ENCODE peak calls at places on chromosomes 13 and 19, in nine cellular contexts. X, N, Y, P, S, W, F, D and V are unnamed samples.

GRCh38 chr19:55525289-55526101 is 11.4 kb downstream of the SBK2 start:
- DNase-seq in W (no peak), S (no peak), F (no peak), D (no peak), N (no peak), X (no peak), P (no peak), Y (no peak), V (no peak)

GRCh38 chr19:45730389-45731288 is at the start of gene FBXO46:
- DNase-seq in F (peak), D (peak), Y (peak), P (peak), X (peak), W (peak), N (peak), S (peak), V (peak)

GRCh38 chr19:8609210-8610040 is 1.1 kb downstream of the ADAMTS10 start:
- DNase-seq in D (peak), N (peak), S (peak), X (peak), Y (peak), P (no peak), F (no peak), W (peak), V (no peak)

GRCh38 chr19:45110811-45111210 is 17.8 kb downstream of the PPP1R37 start:
- DNase-seq in S (no peak), Y (no peak), D (no peak), X (no peak), F (no peak), W (no peak), P (no peak), N (no peak), V (no peak)

GRCh38 chr13:90485441-90485840 is 862.0 kb upstream of the MIR17HG start:
- DNase-seq in W (peak), P (no peak), N (no peak), D (no peak), Y (no peak), X (no peak), F (peak), S (no peak), V (no peak)

GRCh38 chr19:10404888-10405808 is 1.8 kb upstream of the CDC37 start:
- DNase-seq in N (no peak), D (no peak), S (no peak), Y (no peak), F (no peak), P (no peak), W (no peak), X (no peak), V (no peak)

GRCh38 chr13:114130708-114131580 is 1.5 kb downstream of the RASA3 start:
- DNase-seq in Y (peak), N (peak), P (peak), S (peak), X (no peak), W (peak), D (peak), F (no peak), V (no peak)

GRCh38 chr13:92901739-92902138 is 324.9 kb upstream of the GPC6 start:
- DNase-seq in D (no peak), S (no peak), X (no peak), W (no peak), Y (no peak), N (no peak), P (no peak), F (no peak), V (no peak)

GRCh38 chr19:15200575-15201364 is at the start of gene NOTCH3:
- DNase-seq in F (no peak), S (no peak), W (no peak), Y (no peak), D (no peak), N (no peak), P (peak), X (no peak), V (no peak)

GRCh38 chr19:33373701-33374405 is at the start of gene CEBPG:
- DNase-seq in S (no peak), P (peak), W (no peak), N (no peak), F (no peak), D (peak), X (no peak), Y (no peak), V (no peak)

GRCh38 chr13:113275387-113275786 is 21.7 kb upstream of the LAMP1 start:
- DNase-seq in D (peak), X (peak), F (peak), W (peak), S (peak), Y (no peak), P (peak), N (no peak), V (peak)

GRCh38 chr19:54316746-54317107 is 3.8 kb upstream of the LILRA5 start:
- DNase-seq in Y (no peak), W (no peak), S (no peak), D (no peak), F (no peak), X (no peak), P (no peak), N (no peak), V (no peak)

GRCh38 chr19:12825259-12826131 is 8.9 kb downstream of the RTBDN start:
- DNase-seq in D (no peak), W (no peak), X (no peak), F (no peak), S (no peak), P (no peak), N (no peak), Y (no peak), V (no peak)

GRCh38 chr19:13401388-13401787 is 104.9 kb downstream of the CACNA1A start:
- DNase-seq in S (no peak), D (no peak), Y (no peak), F (no peak), X (peak), N (no peak), P (no peak), W (peak), V (no peak)

GRCh38 chr19:5587661-5588060 is 19.9 kb upstream of the TINCR start:
- DNase-seq in F (no peak), X (no peak), S (no peak), W (no peak), P (no peak), Y (no peak), N (no peak), D (no peak), V (no peak)

GRCh38 chr19:47456721-47457478 is 14.8 kb downstream of the SLC8A2 start:
- DNase-seq in D (no peak), Y (no peak), S (no peak), X (no peak), F (no peak), P (no peak), W (no peak), N (no peak), V (no peak)

GRCh38 chr19:45578861-45579260 is 5.7 kb downstream of the OPA3 start:
- DNase-seq in S (no peak), P (no peak), F (no peak), Y (no peak), W (no peak), N (no peak), X (no peak), D (no peak), V (no peak)

GRCh38 chr19:6730153-6730804 is 7.1 kb downstream of the GPR108 start:
- DNase-seq in D (peak), F (no peak), W (no peak), N (no peak), Y (no peak), P (no peak), S (peak), X (peak), V (no peak)

GRCh38 chr13:27374650-27375049 is 49.8 kb upstream of the GTF3A start:
- DNase-seq in X (peak), P (peak), N (peak), Y (peak), D (peak), W (peak), F (peak), S (peak), V (peak)

GRCh38 chr13:24172071-24172470 is 11.6 kb downstream of the SPATA13 start:
- DNase-seq in S (no peak), P (no peak), X (no peak), Y (no peak), W (no peak), D (no peak), F (no peak), N (no peak), V (no peak)

GRCh38 chr19:53961523-53962345 is 1.0 kb upstream of the CACNG8 start:
- DNase-seq in X (no peak), Y (no peak), P (no peak), W (no peak), N (no peak), D (no peak), S (no peak), F (no peak), V (no peak)

GRCh38 chr19:14446336-14447036 is 13.4 kb downstream of the PKN1 start:
- DNase-seq in F (no peak), N (no peak), Y (no peak), W (no peak), S (no peak), P (no peak), X (no peak), D (no peak), V (no peak)

GRCh38 chr13:87671031-87671823 is at the start of gene SLITRK5:
- DNase-seq in W (peak), D (peak), N (no peak), F (no peak), S (peak), P (peak), Y (peak), X (peak), V (no peak)

GRCh38 chr19:7417671-7418324 is 69.1 kb downstream of the ARHGEF18 start:
- DNase-seq in P (peak), X (no peak), W (peak), S (no peak), F (no peak), D (no peak), Y (no peak), N (no peak), V (no peak)

GRCh38 chr13:99208185-99208584 is 7.5 kb downstream of the UBAC2 start:
- DNase-seq in F (no peak), W (no peak), N (no peak), P (no peak), Y (peak), X (no peak), D (no peak), S (peak), V (no peak)

GRCh38 chr13:73861136-73861535 is 273.1 kb downstream of the KLF12 start:
- DNase-seq in F (no peak), X (no peak), D (no peak), W (no peak), N (no peak), P (no peak), Y (no peak), S (no peak), V (no peak)

GRCh38 chr19:5397804-5398692 is 57.2 kb upstream of the ZNRF4 start:
- DNase-seq in S (no peak), X (peak), Y (no peak), W (peak), D (no peak), P (no peak), N (no peak), F (no peak), V (no peak)

GRCh38 chr13:84433024-84433423 is 550.8 kb upstream of the SLITRK1 start:
- DNase-seq in X (no peak), P (no peak), Y (no peak), S (no peak), D (no peak), F (no peak), N (no peak), W (peak), V (no peak)

GRCh38 chr13:111975539-111976473 is 91.1 kb upstream of the SOX1 start:
- DNase-seq in W (no peak), F (no peak), N (no peak), D (no peak), Y (no peak), X (no peak), P (no peak), S (no peak), V (no peak)

GRCh38 chr19:10339380-10339960 is at the start of gene ICAM3:
- DNase-seq in D (peak), Y (no peak), W (no peak), F (no peak), P (no peak), S (peak), N (no peak), X (no peak), V (no peak)

GRCh38 chr13:30113983-30114491 is 193.3 kb downstream of the KATNAL1 start:
- DNase-seq in N (no peak), W (no peak), F (no peak), X (peak), P (no peak), D (peak), Y (no peak), S (peak), V (no peak)

GRCh38 chr19:3057275-3057714 is 5.0 kb downstream of the TLE5 start:
- DNase-seq in N (peak), S (peak), D (no peak), F (no peak), X (no peak), P (peak), Y (peak), W (no peak), V (peak)

GRCh38 chr13:112928020-112928931 is 40.7 kb upstream of the MCF2L start:
- DNase-seq in P (no peak), F (no peak), W (no peak), S (no peak), Y (no peak), X (no peak), N (no peak), D (no peak), V (no peak)

GRCh38 chr13:51315658-51316057 is 23.8 kb upstream of the SERPINE3 start:
- DNase-seq in W (peak), P (no peak), N (no peak), D (no peak), S (no peak), Y (no peak), X (no peak), F (no peak), V (no peak)

GRCh38 chr13:50290186-50290585 is 274.9 kb downstream of the KCNRG start:
- DNase-seq in P (no peak), F (no peak), S (no peak), N (no peak), W (no peak), Y (no peak), D (no peak), X (no peak), V (no peak)

GRCh38 chr19:11164879-11165406 is 9.4 kb upstream of the SPC24 start:
- DNase-seq in N (no peak), Y (peak), S (peak), X (no peak), D (peak), F (peak), W (no peak), P (no peak), V (no peak)

GRCh38 chr13:75870397-75870801 is 234.3 kb downstream of the LMO7 start:
- DNase-seq in S (no peak), D (no peak), N (no peak), X (no peak), F (no peak), W (no peak), Y (no peak), P (peak), V (no peak)

GRCh38 chr19:6047741-6048231 is 62.5 kb downstream of the RFX2 start:
- DNase-seq in Y (peak), P (no peak), W (peak), D (peak), N (no peak), F (no peak), S (no peak), X (peak), V (no peak)

GRCh38 chr13:48976677-48977625 is 1.2 kb downstream of the FNDC3A start:
- DNase-seq in S (peak), D (no peak), Y (peak), W (no peak), P (no peak), F (no peak), N (no peak), X (peak), V (peak)

GRCh38 chr13:48978942-48979601 is 3.4 kb downstream of the FNDC3A start:
- DNase-seq in W (no peak), N (no peak), S (no peak), F (no peak), Y (no peak), D (no peak), P (no peak), X (no peak), V (no peak)

GRCh38 chr13:48979892-48980291 is 4.2 kb downstream of the FNDC3A start:
- DNase-seq in Y (no peak), D (no peak), X (no peak), S (no peak), W (no peak), F (no peak), P (no peak), N (no peak), V (no peak)

GRCh38 chr13:48975926-48976676 is 389 bp downstream of the FNDC3A start:
- DNase-seq in F (no peak), D (peak), S (peak), N (peak), W (peak), X (peak), P (peak), Y (peak), V (no peak)

GRCh38 chr13:48977973-48978372 is 2.3 kb downstream of the FNDC3A start:
- DNase-seq in N (no peak), D (no peak), S (no peak), Y (no peak), F (no peak), X (no peak), W (peak), P (no peak), V (no peak)
- H3K4me3 ChIP-seq in N (peak), D (peak), S (peak), Y (no peak), F (peak), X (peak), W (peak), P (no peak), V (no peak)

GRCh38 chr13:40992678-40993077 is 26.4 kb downstream of the ELF1 start:
- DNase-seq in Y (no peak), P (no peak), X (no peak), F (no peak), W (no peak), N (no peak), D (no peak), S (no peak), V (no peak)
- TF ChIP-seq CTCF in Y (no peak), P (no peak), X (peak), F (no peak), W (no peak), N (no peak), D (no peak), S (no peak), V (peak)

GRCh38 chr13:97339019-97339988 is 94.7 kb upstream of the RAP2A start:
- DNase-seq in F (peak), P (no peak), W (peak), Y (peak), N (peak), D (no peak), X (no peak), S (peak), V (no peak)
- H3K4me3 ChIP-seq in F (no peak), P (no peak), W (no peak), Y (no peak), N (peak), D (no peak), X (no peak), S (no peak), V (no peak)

DNA sequence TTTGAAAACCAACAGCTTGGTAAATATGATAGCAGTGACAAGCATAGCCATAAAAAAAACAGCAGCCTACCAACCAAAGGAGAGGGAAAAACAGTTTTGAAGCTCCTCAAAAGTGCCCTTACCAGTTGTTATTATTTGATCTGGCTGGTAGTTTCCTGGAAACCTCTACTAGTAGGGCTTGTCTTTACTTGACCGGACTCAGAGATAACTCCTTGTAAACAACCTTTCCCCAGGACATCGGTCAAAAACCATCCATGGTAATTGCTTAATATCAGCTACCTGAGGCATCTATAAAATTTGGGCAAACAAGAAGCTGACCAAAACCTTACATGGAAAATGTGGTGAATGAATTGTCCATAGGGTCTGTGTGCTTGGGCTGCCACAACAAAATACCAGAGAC is 210.9 kb downstream of the FGF14 start:
- DNase-seq in N (no peak), S (no peak), D (no peak), W (no peak), X (no peak), F (no peak), Y (no peak), P (no peak), V (peak)
- TF ChIP-seq CTCF in N (no peak), S (no peak), D (no peak), W (no peak), X (no peak), F (no peak), Y (no peak), P (no peak), V (no peak)

DNA sequence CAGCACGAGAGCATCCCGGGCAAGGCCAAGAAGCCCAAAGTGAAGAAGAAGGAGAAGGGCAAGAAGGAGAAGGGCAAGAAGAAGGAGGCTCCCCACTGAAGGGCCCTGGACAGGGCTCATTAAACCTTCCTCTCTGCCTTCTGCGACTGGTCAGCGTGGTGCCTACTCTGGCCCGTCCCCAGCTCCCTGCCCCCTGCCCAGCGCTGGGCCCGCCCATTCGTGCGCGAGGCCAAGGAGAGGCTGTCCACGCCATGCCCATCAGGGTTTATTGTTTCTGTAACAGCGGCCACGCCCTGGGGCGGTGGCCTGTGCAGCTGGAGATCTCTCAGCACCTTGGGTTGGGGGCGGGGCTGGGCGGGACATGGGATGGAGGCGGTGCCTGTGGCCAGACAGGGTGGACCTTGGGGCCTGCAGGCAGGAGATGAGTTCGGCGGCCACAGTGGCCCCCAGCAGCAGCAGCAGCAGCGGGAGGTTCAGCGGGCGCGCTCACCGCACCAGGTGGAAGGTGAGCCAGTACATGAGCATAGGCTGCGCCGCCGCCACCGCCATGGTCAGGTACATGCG is 897 bp downstream of the C19orf33 start:
- DNase-seq in P (peak), X (peak), S (peak), W (no peak), Y (no peak), F (no peak), D (peak), N (no peak), V (peak)
- H3K4me3 ChIP-seq in P (peak), X (peak), S (peak), W (no peak), Y (no peak), F (no peak), D (no peak), N (no peak), V (no peak)